ENCODE peak calls at places on chromosomes 5 and 9, in nine cellular contexts. F is vagina, S is heart left ventricle, K is activated T-cell treated with anti-CD3 and anti-CD28 coated beads for 48 hours, M is endodermal cell, N is brain microvascular endothelial cell, H is Ammon's horn, B is smooth muscle cell of the brain vasculature, U is erythroblast. W is an unnamed sample.

GRCh38 chr9:89518466-89519392 is 20.8 kb upstream of the SEMA4D start:
- DNase-seq in H (no peak), M (no peak), F (no peak), K (no peak), S (no peak), U (no peak), N (no peak), B (no peak), W (no peak)

GRCh38 chr5:124456244-124456643 is 290.2 kb downstream of the ZNF608 start:
- DNase-seq in B (no peak), S (no peak), U (no peak), H (no peak), F (no peak), K (no peak), N (no peak), M (no peak), W (no peak)

GRCh38 chr5:119316116-119316515 is 39.7 kb upstream of the TNFAIP8 start:
- DNase-seq in H (no peak), N (no peak), M (peak), U (no peak), S (no peak), B (no peak), K (no peak), F (no peak), W (no peak)

GRCh38 chr5:2369178-2369577 is 382.3 kb downstream of the IRX2 start:
- DNase-seq in F (peak), B (no peak), H (no peak), K (no peak), U (peak), M (no peak), S (no peak), N (no peak), W (no peak)

GRCh38 chr5:34758514-34758913 is 80.5 kb upstream of the TTC23L start:
- DNase-seq in B (no peak), S (no peak), U (no peak), M (no peak), N (no peak), K (no peak), F (no peak), H (no peak), W (no peak)

GRCh38 chr5:78779262-78779661 is 130.7 kb upstream of the LHFPL2 start:
- DNase-seq in M (no peak), B (no peak), U (no peak), F (no peak), N (no peak), S (no peak), H (no peak), K (no peak), W (no peak)

GRCh38 chr5:178428341-178429155 is 161.6 kb downstream of the COL23A1 start:
- DNase-seq in K (no peak), M (no peak), B (no peak), F (peak), S (peak), U (no peak), N (no peak), H (peak), W (peak)

GRCh38 chr5:1552469-1553255 is 28.9 kb upstream of the LPCAT1 start:
- DNase-seq in B (no peak), U (no peak), M (no peak), N (no peak), H (peak), S (peak), K (no peak), F (peak), W (no peak)

GRCh38 chr5:159854916-159855315 is 61.4 kb upstream of the ADRA1B start:
- DNase-seq in F (no peak), B (no peak), M (no peak), U (no peak), K (no peak), N (peak), H (peak), S (no peak), W (no peak)

GRCh38 chr9:98375138-98375726 is 119.8 kb upstream of the TBC1D2 start:
- DNase-seq in H (no peak), M (no peak), S (no peak), F (no peak), N (peak), B (no peak), K (no peak), U (no peak), W (no peak)

GRCh38 chr5:1406681-1407640 is 38.3 kb downstream of the SLC6A3 start:
- DNase-seq in F (no peak), K (no peak), B (no peak), M (no peak), N (no peak), H (no peak), U (no peak), S (peak), W (peak)

GRCh38 chr5:170286532-170286931 is 11.0 kb downstream of the LCP2 start:
- DNase-seq in K (no peak), U (no peak), F (no peak), B (no peak), S (no peak), N (no peak), M (no peak), H (no peak), W (no peak)

GRCh38 chr5:132095077-132095744 is 21.6 kb downstream of the CSF2 start:
- DNase-seq in B (no peak), H (no peak), S (no peak), U (no peak), F (no peak), K (no peak), M (no peak), N (no peak), W (peak)

GRCh38 chr9:91694081-91694870 is 255.8 kb downstream of the ROR2 start:
- DNase-seq in B (no peak), H (no peak), S (no peak), U (no peak), M (no peak), F (no peak), N (no peak), K (no peak), W (no peak)